ENCODE peak calls at places on chromosomes 13 and 19, in four cellular contexts. One of them, this sample, is unnamed. For H3K9me3, the result is how much of the 10 kb centered on the place peaks cover.

GRCh38 chr13:23631676-23632622 is 61.7 kb downstream of the TNFRSF19 start:
- DNase-seq in PC-3: no peak
- DNase-seq in heart left ventricle: no peak
- DNase-seq in A549: no peak
- DNase-seq in this sample: peak

GRCh38 chr19:5144545-5145179 is 175.7 kb downstream of the KDM4B start:
- DNase-seq in heart left ventricle: no peak
- DNase-seq in PC-3: no peak
- DNase-seq in A549: no peak
- DNase-seq in this sample: no peak

GRCh38 chr19:54560881-54561385 is 12.7 kb upstream of the LILRA2 start:
- DNase-seq in A549: no peak
- DNase-seq in heart left ventricle: no peak
- DNase-seq in PC-3: peak
- DNase-seq in this sample: no peak

GRCh38 chr13:53562419-53562818 is 533.8 kb downstream of the OLFM4 start:
- DNase-seq in A549: no peak
- DNase-seq in heart left ventricle: no peak
- DNase-seq in PC-3: no peak
- DNase-seq in this sample: no peak

GRCh38 chr13:79874396-79875360 is 393.7 kb downstream of the NDFIP2 start:
- DNase-seq in heart left ventricle: no peak
- DNase-seq in A549: no peak
- DNase-seq in PC-3: no peak
- DNase-seq in this sample: no peak

GRCh38 chr13:101565327-101565726 is 112.9 kb downstream of the ITGBL1 start:
- DNase-seq in heart left ventricle: no peak
- DNase-seq in A549: no peak
- DNase-seq in PC-3: no peak
- DNase-seq in this sample: no peak

GRCh38 chr13:114130131-114130707 is 2.2 kb downstream of the RASA3 start:
- DNase-seq in PC-3: no peak
- DNase-seq in heart left ventricle: no peak
- DNase-seq in A549: no peak
- DNase-seq in this sample: no peak

GRCh38 chr13:60221581-60221980 is 57.9 kb upstream of the DIAPH3 start:
- DNase-seq in heart left ventricle: no peak
- DNase-seq in PC-3: no peak
- DNase-seq in A549: no peak
- DNase-seq in this sample: no peak

GRCh38 chr13:83890358-83890757 is 8.1 kb upstream of the SLITRK1 start:
- DNase-seq in PC-3: no peak
- DNase-seq in heart left ventricle: no peak
- DNase-seq in A549: no peak
- DNase-seq in this sample: no peak

GRCh38 chr13:56400774-56401173 is 739.9 kb upstream of the PRR20A start:
- DNase-seq in A549: no peak
- DNase-seq in PC-3: no peak
- DNase-seq in heart left ventricle: no peak
- DNase-seq in this sample: no peak

GRCh38 chr19:35236638-35237400 is 8.3 kb upstream of the FAM187B start:
- DNase-seq in A549: no peak
- DNase-seq in PC-3: peak
- DNase-seq in heart left ventricle: no peak
- DNase-seq in this sample: no peak

GRCh38 chr13:48072304-48072703 is 22.6 kb downstream of the MED4 start:
- DNase-seq in heart left ventricle: no peak
- DNase-seq in PC-3: no peak
- DNase-seq in A549: no peak
- DNase-seq in this sample: no peak

GRCh38 chr13:62038214-62038613 is 622.6 kb upstream of the PCDH20 start:
- DNase-seq in PC-3: no peak
- DNase-seq in A549: no peak
- DNase-seq in heart left ventricle: no peak
- DNase-seq in this sample: no peak

GRCh38 chr19:7083076-7083956 is 13.8 kb downstream of the ZNF557 start:
- DNase-seq in heart left ventricle: no peak
- DNase-seq in A549: no peak
- DNase-seq in PC-3: peak
- DNase-seq in this sample: no peak

DNA sequence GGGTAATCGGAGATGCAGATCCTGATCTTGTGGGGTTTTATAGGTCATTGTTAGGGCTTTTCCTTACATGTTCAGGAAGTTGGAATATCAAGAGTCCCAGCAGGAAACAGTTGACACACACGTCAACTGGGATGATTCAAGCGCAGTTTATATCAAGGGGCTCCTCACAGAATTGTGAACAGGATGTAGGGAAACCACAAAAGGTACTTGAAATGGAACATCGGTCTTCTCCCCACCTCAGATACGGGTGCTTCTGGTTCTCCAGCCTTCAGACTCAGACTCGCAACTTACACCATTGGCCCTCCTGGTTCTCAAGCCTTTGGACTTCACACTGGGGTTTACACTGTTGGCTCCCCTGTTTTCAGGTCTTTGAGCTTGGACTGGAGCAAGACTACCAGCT is 19.5 kb downstream of the ZNF557 start:
- DNase-seq in A549: no peak
- DNase-seq in PC-3: no peak
- DNase-seq in heart left ventricle: no peak
- DNase-seq in this sample: no peak
- H3K9me3 ChIP-seq in A549: half or more
- H3K9me3 ChIP-seq in PC-3: under half
- H3K9me3 ChIP-seq in heart left ventricle: half or more
- H3K9me3 ChIP-seq in this sample: under half

GRCh38 chr19:23698711-23699520 is 11.9 kb upstream of the ZNF675 start:
- DNase-seq in A549: no peak
- DNase-seq in PC-3: peak
- DNase-seq in heart left ventricle: no peak
- DNase-seq in this sample: no peak
- H3K4me3 ChIP-seq in A549: no peak
- H3K4me3 ChIP-seq in PC-3: no peak
- H3K4me3 ChIP-seq in heart left ventricle: no peak
- H3K4me3 ChIP-seq in this sample: no peak

GRCh38 chr13:19158006-19158405 is 23.6 kb downstream of the TUBA3C start:
- DNase-seq in heart left ventricle: no peak
- DNase-seq in A549: no peak
- DNase-seq in PC-3: no peak
- DNase-seq in this sample: no peak

GRCh38 chr13:19157461-19157860 is 24.2 kb downstream of the TUBA3C start:
- DNase-seq in A549: no peak
- DNase-seq in heart left ventricle: no peak
- DNase-seq in PC-3: no peak
- DNase-seq in this sample: no peak

GRCh38 chr13:19159181-19159580 is 22.4 kb downstream of the TUBA3C start:
- DNase-seq in heart left ventricle: no peak
- DNase-seq in A549: no peak
- DNase-seq in PC-3: no peak
- DNase-seq in this sample: no peak

GRCh38 chr13:19159761-19160420 is 21.7 kb downstream of the TUBA3C start:
- DNase-seq in A549: no peak
- DNase-seq in heart left ventricle: no peak
- DNase-seq in PC-3: no peak
- DNase-seq in this sample: no peak

DNA sequence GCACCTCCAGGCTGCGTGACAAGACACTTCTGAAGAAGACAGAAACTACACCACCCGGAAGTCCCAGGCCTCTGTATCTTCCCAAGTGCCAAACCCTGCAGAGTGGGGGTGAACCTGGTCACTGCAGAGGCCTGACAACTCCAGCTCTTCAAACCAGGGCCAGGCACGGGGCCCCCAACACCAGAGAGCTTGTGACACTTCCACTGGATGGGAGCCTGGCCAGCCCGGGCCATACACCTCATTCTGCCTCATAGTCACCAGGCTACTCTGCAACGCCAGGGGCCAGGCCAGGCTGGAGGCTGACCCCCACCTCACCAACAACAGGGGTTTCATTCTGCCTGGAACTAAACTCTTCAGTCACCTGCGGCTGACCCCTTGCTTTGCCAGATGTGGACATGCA is 23.1 kb downstream of the TUBA3C start:
- DNase-seq in PC-3: no peak
- DNase-seq in A549: no peak
- DNase-seq in heart left ventricle: no peak
- DNase-seq in this sample: no peak
- H3K9me3 ChIP-seq in PC-3: under half
- H3K9me3 ChIP-seq in A549: under half
- H3K9me3 ChIP-seq in heart left ventricle: under half
- H3K9me3 ChIP-seq in this sample: under half

GRCh38 chr19:41449079-41449864 is 6.3 kb downstream of the ERICH4 start:
- DNase-seq in PC-3: peak
- DNase-seq in heart left ventricle: peak
- DNase-seq in A549: peak
- DNase-seq in this sample: peak

GRCh38 chr19:41449865-41450178 is 6.9 kb downstream of the ERICH4 start:
- DNase-seq in A549: no peak
- DNase-seq in heart left ventricle: no peak
- DNase-seq in PC-3: no peak
- DNase-seq in this sample: no peak

GRCh38 chr19:41445575-41445974 is 2.6 kb downstream of the ERICH4 start:
- DNase-seq in heart left ventricle: no peak
- DNase-seq in PC-3: no peak
- DNase-seq in A549: no peak
- DNase-seq in this sample: no peak

GRCh38 chr19:41443813-41444455 is 978 bp downstream of the ERICH4 start:
- DNase-seq in A549: no peak
- DNase-seq in heart left ventricle: no peak
- DNase-seq in PC-3: no peak
- DNase-seq in this sample: no peak

GRCh38 chr19:41447732-41448332 is 4.9 kb downstream of the ERICH4 start:
- DNase-seq in PC-3: no peak
- DNase-seq in A549: no peak
- DNase-seq in heart left ventricle: no peak
- DNase-seq in this sample: no peak
- H3K4me3 ChIP-seq in PC-3: no peak
- H3K4me3 ChIP-seq in A549: no peak
- H3K4me3 ChIP-seq in heart left ventricle: no peak
- H3K4me3 ChIP-seq in this sample: no peak

DNA sequence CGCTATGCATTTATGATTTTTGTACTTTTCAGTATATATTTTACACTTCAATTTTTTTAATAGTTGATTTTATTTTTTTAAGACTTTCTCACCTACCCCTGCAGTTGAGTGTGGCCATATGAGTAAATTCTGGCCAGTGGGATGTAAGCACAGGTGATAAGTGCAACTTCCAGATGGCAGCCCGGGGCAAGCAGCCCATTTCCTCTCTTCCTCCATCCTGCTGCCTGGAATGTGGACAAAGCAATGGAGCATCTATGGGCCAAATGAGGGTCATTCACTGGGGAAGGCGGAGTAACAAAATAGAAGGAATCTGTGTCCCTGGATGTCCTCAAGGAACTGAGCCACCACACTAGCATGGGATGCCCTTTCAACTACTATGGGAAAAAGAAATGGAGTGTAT is 12.3 kb downstream of the RFXAP start:
- DNase-seq in heart left ventricle: no peak
- DNase-seq in PC-3: no peak
- DNase-seq in A549: no peak
- DNase-seq in this sample: no peak
- H3K9me3 ChIP-seq in heart left ventricle: under half
- H3K9me3 ChIP-seq in PC-3: under half
- H3K9me3 ChIP-seq in A549: under half
- H3K9me3 ChIP-seq in this sample: under half

This sample was measured in HAP-1.